ENCODE peak calls at places on chromosomes 11 and 22, in four cellular contexts. H is H1, W is K562, E is GM12878. N is an unnamed sample.

GRCh38 chr22:49959782-49960158 is 802 bp upstream of the PIM3 start:
- DNase-seq in E (no peak), W (no peak), H (no peak), N (no peak)

GRCh38 chr11:7986768-7987559 is at the start of gene EIF3F:
- DNase-seq in H (peak; percentile 88), W (peak; percentile 97), E (peak; percentile 100), N (peak; percentile 100)

GRCh38 chr22:46560696-46561295 is 23.4 kb upstream of the CELSR1 start:
- DNase-seq in H (no peak), E (no peak), W (no peak), N (no peak)

GRCh38 chr11:91231226-91231625 is 993.4 kb upstream of the FAT3 start:
- DNase-seq in H (no peak), W (no peak), E (no peak), N (no peak)

GRCh38 chr11:69518081-69518950 is 36.9 kb downstream of the LINC01488 start:
- DNase-seq in E (no peak), W (no peak), H (no peak), N (no peak)

GRCh38 chr11:10622957-10623787 is 54.7 kb upstream of the LYVE1 start:
- DNase-seq in H (peak; percentile 28), W (no peak), E (no peak), N (no peak)

GRCh38 chr22:23835773-23836144 is 3.0 kb downstream of the DERL3 start:
- DNase-seq in E (no peak), H (no peak), W (no peak), N (no peak)

GRCh38 chr11:6505577-6506240 is 8.6 kb downstream of the DNHD1 start:
- DNase-seq in E (no peak), W (peak; percentile 32), H (no peak), N (peak; percentile 40)

GRCh38 chr22:30328466-30329049 is 1.8 kb upstream of the TBC1D10A start:
- DNase-seq in H (no peak), W (no peak), E (no peak), N (no peak)

GRCh38 chr11:123494195-123495050 is 64.4 kb downstream of the GRAMD1B start:
- DNase-seq in W (no peak), E (no peak), H (no peak), N (no peak)

GRCh38 chr11:103897156-103897555 is 139.3 kb upstream of the DDI1 start:
- DNase-seq in W (no peak), E (no peak), H (no peak), N (no peak)

GRCh38 chr11:72764503-72764902 is 12.3 kb upstream of the ARAP1 start:
- DNase-seq in H (peak; percentile 82), W (no peak), E (no peak), N (no peak)
- TF ChIP-seq SP1 in H (peak; percentile 65), W (no peak), E (no peak), N (no peak)

DNA sequence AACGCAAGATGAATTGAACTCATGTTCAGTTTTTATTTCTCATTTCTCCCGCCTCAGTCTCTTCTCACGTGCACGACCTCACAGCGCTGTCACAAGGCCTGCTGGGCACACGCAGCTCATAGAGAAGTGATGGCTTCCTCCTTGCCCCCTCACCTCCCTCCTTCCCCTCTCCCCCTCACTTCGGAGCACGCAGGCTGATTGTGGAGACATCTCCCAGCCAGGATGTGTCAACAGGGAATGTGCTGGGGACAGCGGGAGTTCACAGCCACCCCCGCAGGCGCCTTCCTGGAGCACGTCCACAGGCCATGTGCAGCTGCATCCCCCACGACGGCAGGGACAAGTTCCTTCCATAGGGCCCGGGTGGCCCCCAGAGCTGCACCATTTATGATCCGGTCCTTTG is 29.1 kb upstream of the KRTAP5-6 start:
- DNase-seq in W (no peak), E (no peak), H (no peak), N (no peak)
- TF ChIP-seq YY1 in W (no peak), E (no peak), H (no peak), N (no peak)

DNA sequence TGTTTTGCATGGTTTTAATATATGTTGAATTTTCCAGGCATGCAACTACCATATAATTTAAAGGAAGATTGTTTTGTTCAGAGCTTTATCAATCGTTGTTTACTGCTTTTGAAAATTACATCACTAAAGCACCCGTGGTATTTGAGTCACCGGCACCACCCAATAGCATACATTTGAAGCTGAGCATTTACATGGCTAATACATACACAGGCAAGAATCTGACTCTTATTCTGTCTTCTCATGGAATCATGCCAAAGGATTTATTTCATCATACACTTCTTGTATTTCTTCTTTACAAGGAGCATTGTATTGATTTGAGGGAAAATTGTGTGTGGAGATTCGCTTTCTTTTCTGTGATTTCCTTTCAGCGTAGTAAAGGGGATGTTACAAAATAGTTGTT is 13.1 kb upstream of the CD3E start:
- DNase-seq in W (no peak), H (no peak), E (no peak), N (no peak)
- TF ChIP-seq EGR1 in W (no peak), H (no peak), E (no peak), N (no peak)

GRCh38 chr11:130390071-130390758 is 38.2 kb downstream of the ADAMTS8 start:
- DNase-seq in E (no peak), W (peak; percentile 16), H (no peak), N (peak; percentile 24)
- TF ChIP-seq SP1 in E (no peak), W (no peak), H (no peak), N (no peak)

DNA sequence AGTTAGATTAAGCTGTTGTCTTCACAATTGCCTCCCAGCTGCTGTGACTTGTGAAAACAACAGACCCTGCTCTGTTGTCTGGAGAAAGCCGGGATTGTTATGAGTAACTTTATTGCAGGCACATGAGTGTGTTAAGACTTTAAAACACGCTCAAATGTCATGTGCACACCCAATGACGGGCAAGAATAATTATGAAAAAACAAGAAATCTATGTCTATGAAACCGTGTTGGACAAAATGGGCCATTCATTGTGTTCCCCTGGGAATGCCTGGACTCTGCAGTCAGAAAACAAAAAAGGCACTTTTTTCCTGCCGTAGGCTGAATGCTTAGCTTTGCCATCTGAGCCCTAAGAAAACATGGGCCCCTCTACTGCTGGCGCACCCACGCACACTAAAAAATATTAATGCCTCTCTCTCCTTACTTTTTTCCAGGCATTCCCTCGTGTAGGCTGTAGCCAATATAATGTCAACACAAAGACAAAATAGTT is 208.0 kb downstream of the SOX6 start:
- DNase-seq in H (no peak), W (no peak), E (no peak), N (no peak)
- TF ChIP-seq YY1 in H (no peak), W (no peak), E (no peak), N (no peak)

DNA sequence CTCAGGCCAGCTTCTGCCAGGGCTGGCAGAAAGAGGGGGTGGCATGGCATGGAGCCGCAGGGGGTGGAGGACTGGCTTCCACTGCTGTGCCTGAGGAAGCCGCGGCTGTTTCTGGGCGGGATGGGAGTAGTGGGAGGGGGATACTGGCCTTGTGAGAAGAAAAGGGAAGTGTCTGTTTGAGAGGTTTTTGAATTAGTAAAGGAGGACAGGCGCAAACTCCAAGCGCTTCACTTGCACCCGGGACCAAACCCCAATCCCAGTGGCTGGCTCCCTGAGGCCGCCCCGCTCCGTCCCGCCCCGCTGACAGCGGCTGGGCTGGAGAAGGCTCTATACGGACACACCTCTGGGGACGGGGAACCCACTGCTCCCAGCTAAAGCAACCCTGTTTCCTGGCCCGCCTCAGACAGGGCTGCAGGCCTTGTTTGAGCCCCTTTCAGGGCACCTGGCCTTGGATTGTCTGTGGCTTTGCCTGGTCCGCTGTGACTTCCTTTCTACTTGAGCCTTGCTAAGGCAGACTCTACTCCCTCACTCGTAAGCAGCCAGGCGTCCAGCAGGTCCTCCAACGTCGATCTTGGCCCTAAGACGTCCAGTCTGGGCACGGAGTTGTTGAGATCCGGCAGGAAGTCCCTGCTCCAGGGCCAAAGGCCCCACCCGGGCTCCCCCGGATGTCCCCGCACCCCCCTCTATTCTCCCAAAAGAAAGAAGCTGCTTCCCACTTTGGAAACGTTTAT is 2.2 kb downstream of the APOA1 start:
- DNase-seq in H (no peak), E (no peak), W (no peak), N (no peak)
- TF ChIP-seq EGR1 in H (no peak), E (no peak), W (no peak), N (no peak)

DNA sequence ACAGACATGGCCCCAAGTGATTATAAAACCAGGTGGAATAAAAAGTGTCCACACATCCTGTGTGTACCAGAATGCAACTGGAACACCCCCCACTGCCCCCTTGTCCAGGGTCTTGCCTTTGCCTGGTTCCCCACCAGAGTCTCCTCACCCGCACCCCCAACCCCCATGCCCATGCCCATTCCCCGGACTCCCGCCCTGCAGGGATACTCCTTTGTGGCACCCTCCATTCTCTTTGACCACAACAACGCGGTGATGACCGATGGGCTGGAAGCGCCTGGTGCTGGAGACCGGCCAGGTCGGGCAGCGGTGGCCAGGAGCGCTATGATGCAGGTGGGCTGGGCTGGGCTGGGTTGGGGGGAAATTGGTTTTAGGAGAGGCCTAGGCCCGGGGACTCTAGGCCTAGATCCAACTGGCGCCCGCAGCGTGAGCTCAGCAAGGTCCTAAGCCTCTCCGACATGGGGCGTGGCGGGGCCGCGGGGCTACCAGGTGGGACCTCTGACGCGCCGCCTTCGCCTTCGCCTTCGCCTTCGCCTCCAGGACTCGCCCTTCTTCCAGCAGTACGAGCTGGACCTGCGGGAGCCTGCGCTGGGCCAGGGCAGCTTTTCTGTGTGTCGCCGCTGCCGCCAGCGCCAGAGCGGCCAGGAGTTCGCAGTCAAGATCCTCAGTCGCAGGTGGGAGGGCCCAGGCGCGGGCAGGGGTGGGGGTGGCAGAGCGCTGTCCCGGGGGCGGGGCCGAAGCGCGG is 9.1 kb downstream of the RPS6KA4 start:
- DNase-seq in H (no peak), W (no peak), E (no peak), N (no peak)
- TF ChIP-seq SP1 in H (no peak), W (no peak), E (no peak), N (no peak)

DNA sequence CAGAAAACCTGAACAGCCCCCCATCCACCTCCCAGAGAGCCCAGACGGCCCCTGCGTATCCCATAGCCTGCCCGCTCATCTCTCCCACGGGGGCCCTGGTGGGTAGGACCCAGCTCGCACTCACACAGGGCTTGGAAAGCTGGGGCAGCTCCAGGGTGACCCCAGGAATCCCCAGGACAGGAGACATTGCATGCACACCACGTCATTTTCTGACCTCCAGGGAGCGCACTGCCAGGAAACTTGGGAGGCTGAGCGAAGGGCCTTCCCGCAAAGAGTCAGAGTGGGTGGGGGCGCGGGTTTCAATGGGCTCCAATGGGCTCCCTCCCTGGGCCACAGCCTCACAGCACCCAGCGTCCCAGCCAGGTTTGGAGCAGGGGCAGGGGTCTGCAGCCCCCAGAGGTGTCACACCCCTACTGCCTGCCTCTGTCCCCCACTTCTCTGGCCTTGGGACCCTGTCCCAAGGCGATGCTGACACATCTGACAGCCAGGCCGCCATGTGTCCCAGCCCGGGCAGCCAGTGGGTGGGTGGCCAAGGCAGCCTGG is 8.2 kb upstream of the SYT8 start:
- DNase-seq in W (peak; percentile 60), E (no peak), H (no peak), N (no peak)
- TF ChIP-seq YY1 in W (no peak), E (no peak), H (no peak), N (no peak)

DNA sequence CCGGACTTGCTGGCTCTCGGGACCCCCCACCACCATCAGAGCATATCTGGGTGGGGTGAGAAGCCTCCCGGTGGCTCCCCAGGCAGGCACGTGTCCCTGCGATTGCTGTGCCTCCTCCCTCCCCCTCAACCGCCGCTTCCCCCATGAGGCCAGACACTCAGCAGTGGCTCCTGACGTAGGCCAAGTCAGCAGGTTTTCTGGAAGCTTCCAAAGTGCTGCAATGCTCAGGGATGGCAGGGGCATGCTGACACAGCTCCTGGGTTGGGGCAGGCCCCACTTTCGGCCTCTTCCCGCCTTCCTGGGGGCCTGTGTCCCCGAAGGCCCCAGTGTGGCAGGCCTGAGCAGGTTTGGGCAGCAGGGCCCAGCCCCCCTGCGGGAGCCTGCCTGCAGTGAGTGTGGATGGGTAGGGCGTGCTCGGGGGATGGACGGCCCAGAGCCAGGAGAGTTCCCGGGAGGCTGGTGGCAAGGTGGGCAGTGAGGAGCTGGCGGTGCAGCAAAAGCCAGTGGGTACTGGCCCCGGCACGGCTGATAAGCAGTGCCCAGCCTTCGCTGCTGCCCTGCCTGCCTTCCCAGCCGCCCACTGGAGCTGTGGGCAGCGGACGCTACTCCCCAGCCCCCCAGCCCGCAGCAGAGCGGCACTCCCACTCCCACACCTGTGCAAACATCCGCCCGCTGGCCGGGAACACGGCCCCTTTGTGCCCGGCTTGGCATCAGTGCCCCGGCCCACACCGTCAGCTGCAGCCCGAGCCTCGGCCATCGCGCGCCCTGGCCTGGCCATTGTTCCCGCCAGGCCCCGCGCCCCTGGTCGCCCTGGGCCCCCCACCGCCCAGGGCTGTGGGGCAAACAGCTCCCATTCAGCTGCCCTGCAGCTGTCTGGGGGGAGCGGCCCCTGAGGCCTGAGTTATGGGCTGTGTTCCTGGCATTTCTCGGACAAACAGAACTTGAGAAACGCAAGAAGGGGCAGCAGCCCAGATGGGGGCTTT is 125.0 kb downstream of the KCNQ1OT1 start:
- DNase-seq in W (no peak), E (no peak), H (no peak), N (no peak)
- TF ChIP-seq EGR1 in W (no peak), E (no peak), H (no peak), N (no peak)

N was measured in HCT116.